ENCODE peak calls at places on chromosomes 16 and 17, in eight cellular contexts. Q is CD8-positive, alpha-beta T cell; O is NCI-H1436; K is WTC11; G is KG1; X is astrocyte of the spinal cord; D is H7; A is NCI-H748 treated with DMSO at 0.1 percent for 48 hours. T is an unnamed sample.
A peak's percentile ranks its signal among the peaks of the same experiment; 100 is the strongest.

GRCh38 chr16:48499822-48500440 is 110.0 kb downstream of the N4BP1 start:
- DNase-seq in K (no peak), X (peak; percentile 93), D (no peak), O (no peak), Q (no peak), A (no peak), G (no peak), T (peak; percentile 78)

GRCh38 chr17:50806141-50806643 is 29.2 kb upstream of the WFIKKN2 start:
- DNase-seq in A (no peak), O (no peak), X (peak; percentile 54), K (peak; percentile 56), D (peak; percentile 59), G (no peak), Q (no peak), T (no peak)

GRCh38 chr17:51814521-51814920 is 344.0 kb downstream of the CA10 start:
- DNase-seq in O (no peak), G (no peak), Q (no peak), X (no peak), K (no peak), D (no peak), A (no peak), T (no peak)

GRCh38 chr16:86455116-86455515 is 55.2 kb upstream of the FOXF1 start:
- DNase-seq in K (no peak), Q (no peak), G (no peak), A (no peak), X (peak; percentile 91), D (no peak), O (no peak), T (peak; percentile 79)

GRCh38 chr17:72560303-72561247 is 439.8 kb downstream of the SOX9 start:
- DNase-seq in Q (peak; percentile 32), G (peak; percentile 11), K (peak; percentile 70), O (peak; percentile 75), A (peak; percentile 77), X (peak; percentile 61), D (peak; percentile 84), T (peak; percentile 49)

GRCh38 chr16:89567656-89568594 is 7.4 kb downstream of the RPL13 start:
- DNase-seq in G (no peak), O (no peak), A (no peak), X (no peak), D (no peak), K (no peak), Q (no peak), T (no peak)

GRCh38 chr17:65027305-65027704 is 29.2 kb downstream of the GNA13 start:
- DNase-seq in D (peak; percentile 52), A (no peak), G (no peak), X (peak; percentile 75), K (peak; percentile 41), Q (no peak), O (no peak), T (peak; percentile 75)

GRCh38 chr17:70608957-70609356 is 439.6 kb downstream of the KCNJ2 start:
- DNase-seq in G (no peak), X (no peak), Q (no peak), O (no peak), D (no peak), A (no peak), K (no peak), T (no peak)

GRCh38 chr16:66930189-66930588 is 4.0 kb downstream of the CIAO2B start:
- DNase-seq in D (no peak), K (no peak), X (no peak), O (no peak), Q (no peak), G (no peak), A (no peak), T (peak; percentile 63)

GRCh38 chr17:76816590-76817135 is 51.5 kb upstream of the MGAT5B start:
- DNase-seq in O (peak; percentile 85), G (peak; percentile 51), Q (peak; percentile 47), D (peak; percentile 85), A (peak; percentile 1), X (peak; percentile 56), K (peak; percentile 75), T (peak; percentile 58)

GRCh38 chr16:79170565-79171242 is 429.8 kb downstream of the MAF start:
- DNase-seq in O (no peak), G (no peak), D (no peak), A (no peak), K (no peak), Q (no peak), X (no peak), T (peak; percentile 58)

GRCh38 chr16:23013484-23013883 is 135.8 kb downstream of the USP31 start:
- DNase-seq in X (no peak), A (no peak), D (no peak), Q (no peak), O (no peak), G (no peak), K (no peak), T (no peak)

GRCh38 chr17:52084176-52084575 is 74.3 kb downstream of the CA10 start:
- DNase-seq in O (no peak), Q (no peak), D (no peak), A (no peak), X (no peak), G (no peak), K (no peak), T (no peak)

GRCh38 chr17:59093702-59094231 is 12.9 kb downstream of the TRIM37 start:
- DNase-seq in G (no peak), K (no peak), X (peak; percentile 90), A (no peak), Q (no peak), O (no peak), D (no peak), T (peak; percentile 97)

GRCh38 chr17:44959821-44960523 is 8.1 kb downstream of the C1QL1 start:
- DNase-seq in X (no peak), Q (no peak), G (no peak), O (no peak), A (no peak), D (no peak), K (no peak), T (no peak)

GRCh38 chr17:38608648-38609047 is 2.9 kb upstream of the SRCIN1 start:
- DNase-seq in D (peak; percentile 43), O (peak; percentile 80), G (no peak), Q (no peak), A (no peak), X (no peak), K (no peak), T (no peak)

GRCh38 chr17:59488805-59489204 is 76.6 kb upstream of the DHX40 start:
- DNase-seq in D (no peak), O (no peak), Q (no peak), A (no peak), K (no peak), X (no peak), G (no peak), T (no peak)

GRCh38 chr16:53968896-53969295 is 264.9 kb downstream of the FTO start:
- DNase-seq in K (no peak), X (peak; percentile 17), Q (no peak), O (no peak), D (no peak), G (no peak), A (no peak), T (no peak)

T was measured in mesenchymal stem cell.